ENCODE peak calls at places on chromosomes 7 and 10, in nine cellular contexts. R, H, Z, B, V, P, M, C and U are unnamed samples. For H3K4me1, the result is how much of the 10 kb centered on the place peaks cover.

GRCh38 chr7:130943336-130943901 is 209.4 kb upstream of the KLF14 start:
- DNase-seq in R (no peak), H (no peak), Z (no peak), B (no peak), V (no peak), P (no peak), M (no peak), C (no peak), U (no peak)

GRCh38 chr7:144713850-144714249 is 122.0 kb downstream of the TPK1 start:
- DNase-seq in R (no peak), H (no peak), Z (no peak), B (no peak), V (no peak), P (no peak), M (no peak), C (no peak), U (no peak)

GRCh38 chr10:8614054-8614565 is 559.6 kb downstream of the GATA3 start:
- DNase-seq in R (no peak), H (no peak), Z (no peak), B (no peak), V (no peak), P (no peak), M (no peak), C (no peak), U (no peak)

GRCh38 chr10:61944445-61945123 is 43.1 kb downstream of the ARID5B start:
- DNase-seq in R (no peak), H (no peak), Z (no peak), B (no peak), V (no peak), P (no peak), M (no peak), C (no peak), U (no peak)

GRCh38 chr7:138169441-138169851 is 93.2 kb downstream of the AKR1D1 start:
- DNase-seq in R (no peak), H (no peak), Z (no peak), B (no peak), V (no peak), P (no peak), M (no peak), C (no peak), U (no peak)

GRCh38 chr7:25132430-25132829 is 7.4 kb upstream of the CYCS start:
- DNase-seq in R (no peak), H (no peak), Z (no peak), B (no peak), V (no peak), P (no peak), M (no peak), C (no peak), U (no peak)

GRCh38 chr10:52351911-52352310 is 37.8 kb downstream of the DKK1 start:
- DNase-seq in R (no peak), H (no peak), Z (no peak), B (no peak), V (no peak), P (no peak), M (no peak), C (no peak), U (no peak)

GRCh38 chr7:26782501-26782900 is 81.9 kb downstream of the SKAP2 start:
- DNase-seq in R (no peak), H (no peak), Z (no peak), B (no peak), V (no peak), P (no peak), M (no peak), C (no peak), U (no peak)

GRCh38 chr10:4265964-4266363 is 481.0 kb upstream of the KLF6 start:
- DNase-seq in R (no peak), H (no peak), Z (no peak), B (no peak), V (no peak), P (no peak), M (no peak), C (no peak), U (no peak)

GRCh38 chr10:111076682-111077661 is at the start of gene ADRA2A:
- DNase-seq in R (peak), H (no peak), Z (no peak), B (no peak), V (peak), P (peak), M (peak), C (no peak), U (no peak)

GRCh38 chr7:30738026-30738915 is 13.7 kb upstream of the INMT start:
- DNase-seq in R (no peak), H (no peak), Z (no peak), B (no peak), V (no peak), P (no peak), M (no peak), C (no peak), U (no peak)

GRCh38 chr10:123800299-123800698 is 91.3 kb downstream of the CPXM2 start:
- DNase-seq in R (no peak), H (no peak), Z (no peak), B (no peak), V (no peak), P (no peak), M (peak), C (no peak), U (peak)

GRCh38 chr7:106978425-106979386 is 65.8 kb upstream of the PRKAR2B start:
- DNase-seq in R (no peak), H (no peak), Z (no peak), B (no peak), V (no peak), P (peak), M (no peak), C (no peak), U (no peak)

GRCh38 chr7:154364156-154364555 is 312.0 kb downstream of the DPP6 start:
- DNase-seq in R (no peak), H (no peak), Z (no peak), B (no peak), V (no peak), P (no peak), M (no peak), C (no peak), U (no peak)

GRCh38 chr7:36388423-36388822 is 1.2 kb upstream of the ANLN start:
- DNase-seq in R (no peak), H (no peak), Z (no peak), B (no peak), V (no peak), P (no peak), M (no peak), C (no peak), U (no peak)

GRCh38 chr7:155456772-155457543 is 971 bp upstream of the EN2 start:
- DNase-seq in R (peak), H (no peak), Z (peak), B (peak), V (peak), P (peak), M (peak), C (no peak), U (no peak)

GRCh38 chr7:107911981-107912380 is 21.0 kb downstream of the DLD start:
- DNase-seq in R (no peak), H (no peak), Z (no peak), B (no peak), V (no peak), P (no peak), M (no peak), C (no peak), U (no peak)

GRCh38 chr7:25720427-25720826 is 431.6 kb upstream of the NFE2L3 start:
- DNase-seq in R (no peak), H (no peak), Z (no peak), B (no peak), V (no peak), P (peak), M (no peak), C (no peak), U (no peak)

GRCh38 chr7:92359801-92360200 is 87.5 kb upstream of the GATAD1 start:
- DNase-seq in R (no peak), H (no peak), Z (no peak), B (no peak), V (no peak), P (no peak), M (no peak), C (no peak), U (no peak)

GRCh38 chr7:147182859-147183258 is 1066.3 kb downstream of the CNTNAP2 start:
- DNase-seq in R (no peak), H (no peak), Z (no peak), B (no peak), V (no peak), P (no peak), M (no peak), C (no peak), U (no peak)

GRCh38 chr10:21495002-21495685 is 30.3 kb downstream of the SKIDA1 start:
- DNase-seq in R (no peak), H (no peak), Z (no peak), B (no peak), V (no peak), P (peak), M (no peak), C (no peak), U (no peak)

GRCh38 chr10:71643904-71644303 is 75.7 kb downstream of the C10orf105 start:
- DNase-seq in R (no peak), H (no peak), Z (no peak), B (no peak), V (no peak), P (no peak), M (no peak), C (no peak), U (no peak)

GRCh38 chr10:8602821-8603220 is 548.3 kb downstream of the GATA3 start:
- DNase-seq in R (no peak), H (no peak), Z (no peak), B (no peak), V (no peak), P (no peak), M (no peak), C (no peak), U (no peak)

GRCh38 chr10:25113231-25114035 is 61.4 kb upstream of the GPR158 start:
- DNase-seq in R (peak), H (peak), Z (peak), B (peak), V (peak), P (peak), M (peak), C (peak), U (no peak)

GRCh38 chr7:108684629-108685028 is 115.0 kb downstream of the DNAJB9 start:
- DNase-seq in R (no peak), H (peak), Z (no peak), B (no peak), V (no peak), P (no peak), M (no peak), C (no peak), U (no peak)

GRCh38 chr10:77531441-77532001 is 106.1 kb downstream of the KCNMA1 start:
- DNase-seq in R (no peak), H (peak), Z (peak), B (no peak), V (no peak), P (no peak), M (no peak), C (no peak), U (no peak)

GRCh38 chr10:33832124-33832787 is 497.8 kb upstream of the NRP1 start:
- DNase-seq in R (no peak), H (no peak), Z (no peak), B (no peak), V (no peak), P (no peak), M (no peak), C (no peak), U (no peak)

GRCh38 chr10:7625836-7626235 is 40.9 kb downstream of the ITIH5 start:
- DNase-seq in R (no peak), H (no peak), Z (peak), B (no peak), V (peak), P (no peak), M (no peak), C (no peak), U (peak)

GRCh38 chr7:47092331-47092730 is 489.6 kb downstream of the TNS3 start:
- DNase-seq in R (no peak), H (no peak), Z (no peak), B (no peak), V (no peak), P (no peak), M (no peak), C (no peak), U (no peak)

GRCh38 chr10:69568472-69569143 is 4.6 kb downstream of the NEUROG3 start:
- DNase-seq in R (no peak), H (no peak), Z (no peak), B (no peak), V (no peak), P (peak), M (no peak), C (no peak), U (no peak)

GRCh38 chr10:104521901-104522827 is 118.9 kb upstream of the SORCS3 start:
- DNase-seq in R (no peak), H (no peak), Z (no peak), B (no peak), V (no peak), P (peak), M (no peak), C (no peak), U (no peak)

GRCh38 chr7:36265720-36266119 is 112.7 kb downstream of the EEPD1 start:
- DNase-seq in R (peak), H (no peak), Z (peak), B (peak), V (no peak), P (no peak), M (no peak), C (no peak), U (no peak)

GRCh38 chr7:96508371-96508770 is 186.5 kb upstream of the SLC25A13 start:
- DNase-seq in R (no peak), H (no peak), Z (no peak), B (peak), V (no peak), P (peak), M (no peak), C (no peak), U (no peak)

GRCh38 chr10:89450901-89451300 is 36.5 kb downstream of the IFIT5 start:
- DNase-seq in R (no peak), H (no peak), Z (no peak), B (no peak), V (no peak), P (no peak), M (no peak), C (no peak), U (no peak)

GRCh38 chr7:30180718-30181117 is 45.9 kb downstream of the MTURN start:
- DNase-seq in R (no peak), H (no peak), Z (no peak), B (no peak), V (no peak), P (no peak), M (no peak), C (no peak), U (no peak)

GRCh38 chr10:90871761-90872647 is at the start of gene RPP30:
- DNase-seq in R (peak), H (no peak), Z (peak), B (peak), V (peak), P (peak), M (peak), C (peak), U (peak)

GRCh38 chr10:121751191-121751760 is 153.0 kb upstream of the FGFR2 start:
- DNase-seq in R (no peak), H (no peak), Z (no peak), B (no peak), V (no peak), P (no peak), M (no peak), C (no peak), U (no peak)

GRCh38 chr10:121754667-121755066 is 156.4 kb upstream of the FGFR2 start:
- DNase-seq in R (no peak), H (no peak), Z (no peak), B (no peak), V (no peak), P (no peak), M (no peak), C (no peak), U (no peak)

DNA sequence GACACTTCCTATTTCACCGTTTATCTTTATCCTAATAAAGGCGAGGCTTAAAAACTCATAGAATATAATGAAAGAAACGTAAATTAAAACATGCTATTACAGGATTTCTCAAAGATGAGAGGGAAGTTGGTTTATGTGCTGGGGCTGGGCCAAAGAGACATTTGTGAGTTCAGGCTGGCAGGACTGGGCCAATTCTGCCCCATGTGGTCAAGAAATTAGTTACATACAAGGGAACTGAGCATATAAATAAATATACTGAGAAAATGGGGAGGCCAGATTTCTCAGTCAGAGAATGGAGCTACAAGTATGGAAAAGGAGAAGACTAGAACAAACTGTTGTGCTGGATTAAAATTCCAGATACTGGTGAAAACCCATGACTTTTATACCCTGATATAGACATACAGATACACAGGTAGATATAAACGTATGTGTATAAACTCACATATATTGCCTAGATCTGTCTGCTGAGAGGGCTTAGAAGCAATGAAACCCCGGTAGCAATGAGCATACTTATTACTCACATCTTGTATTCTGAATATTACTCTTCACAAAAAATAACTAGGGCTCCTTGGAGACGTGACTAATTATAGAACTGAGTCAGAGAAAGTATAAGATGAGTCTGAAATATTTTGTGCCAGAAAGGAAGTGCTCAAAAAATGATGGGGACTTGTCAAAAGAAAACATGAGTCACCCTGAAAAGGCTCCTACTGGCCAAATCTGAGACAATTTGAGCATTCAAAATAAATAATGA is 155.7 kb upstream of the FGFR2 start:
- DNase-seq in R (no peak), H (peak), Z (no peak), B (no peak), V (no peak), P (peak), M (no peak), C (no peak), U (no peak)
- TF ChIP-seq CTCF in R (peak), H (peak), Z (no peak), B (no peak), V (no peak), P (peak), M (peak), C (no peak), U (no peak)

GRCh38 chr7:134419875-134420274 is 39.0 kb downstream of the AKR1B1 start:
- DNase-seq in R (no peak), H (no peak), Z (no peak), B (no peak), V (no peak), P (no peak), M (no peak), C (no peak), U (no peak)
- TF ChIP-seq POLR2AphosphoS5 in R (no peak), H (no peak), Z (no peak), B (no peak), V (no peak), P (no peak), M (no peak), C (no peak), U (no peak)

DNA sequence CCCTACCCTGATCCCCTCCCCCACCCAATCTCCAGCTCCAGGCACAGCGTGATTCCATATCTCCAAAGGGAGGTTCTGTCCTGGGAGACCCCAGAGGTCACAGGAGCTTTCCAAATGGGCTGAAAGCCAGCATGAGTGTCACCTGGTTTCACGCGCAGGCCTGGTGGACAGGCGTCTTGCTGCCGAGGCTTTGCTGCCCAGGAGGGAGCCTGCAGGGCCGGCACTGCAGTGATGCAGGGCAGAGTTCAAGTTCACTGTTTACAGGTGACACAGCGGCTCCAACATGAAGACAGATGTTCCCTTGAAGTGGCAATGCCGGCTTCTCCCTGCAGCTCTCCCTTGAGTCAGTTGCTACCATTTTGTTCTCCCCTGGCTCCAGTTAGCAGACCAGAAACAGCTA is 104.3 kb downstream of the TCERG1L start:
- DNase-seq in R (peak), H (no peak), Z (no peak), B (no peak), V (no peak), P (no peak), M (peak), C (no peak), U (no peak)
- H3K4me1 ChIP-seq in R (under half), H (under half), Z (under half), B (under half), V (under half), P (under half), M (under half), C (under half), U (under half)

DNA sequence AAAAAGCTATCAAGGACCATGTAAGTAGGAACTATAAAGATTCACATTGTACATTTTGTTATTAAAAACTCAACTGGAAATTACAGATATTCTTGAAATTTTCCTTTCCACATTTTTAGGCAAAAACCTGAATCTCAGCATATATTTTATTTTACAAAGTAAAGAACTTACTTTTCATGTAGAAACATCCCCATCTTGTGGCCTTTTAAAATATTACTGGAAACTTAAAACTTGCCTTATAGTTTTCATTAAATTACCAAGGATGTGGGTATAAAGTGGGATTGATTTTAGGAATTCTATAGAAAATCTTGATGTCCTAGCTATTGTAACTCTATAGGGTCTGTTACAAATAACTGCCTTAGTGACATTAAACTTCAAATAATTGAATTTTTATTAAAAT is 10.6 kb downstream of the DBF4 start:
- DNase-seq in R (no peak), H (peak), Z (no peak), B (no peak), V (no peak), P (peak), M (no peak), C (no peak), U (no peak)
- TF ChIP-seq CTCF in R (peak), H (peak), Z (peak), B (peak), V (peak), P (peak), M (no peak), C (no peak), U (peak)

GRCh38 chr7:98641646-98642489 is 24.8 kb downstream of the NPTX2 start:
- DNase-seq in R (no peak), H (no peak), Z (no peak), B (no peak), V (peak), P (no peak), M (no peak), C (no peak), U (no peak)

GRCh38 chr7:98651760-98652159 is 34.7 kb downstream of the NPTX2 start:
- DNase-seq in R (no peak), H (no peak), Z (no peak), B (no peak), V (no peak), P (no peak), M (no peak), C (no peak), U (no peak)

GRCh38 chr7:98647326-98647725 is 30.2 kb downstream of the NPTX2 start:
- DNase-seq in R (no peak), H (no peak), Z (no peak), B (no peak), V (no peak), P (no peak), M (no peak), C (no peak), U (no peak)

GRCh38 chr7:98643232-98643985 is 26.3 kb downstream of the NPTX2 start:
- DNase-seq in R (no peak), H (no peak), Z (no peak), B (no peak), V (no peak), P (no peak), M (no peak), C (no peak), U (no peak)

DNA sequence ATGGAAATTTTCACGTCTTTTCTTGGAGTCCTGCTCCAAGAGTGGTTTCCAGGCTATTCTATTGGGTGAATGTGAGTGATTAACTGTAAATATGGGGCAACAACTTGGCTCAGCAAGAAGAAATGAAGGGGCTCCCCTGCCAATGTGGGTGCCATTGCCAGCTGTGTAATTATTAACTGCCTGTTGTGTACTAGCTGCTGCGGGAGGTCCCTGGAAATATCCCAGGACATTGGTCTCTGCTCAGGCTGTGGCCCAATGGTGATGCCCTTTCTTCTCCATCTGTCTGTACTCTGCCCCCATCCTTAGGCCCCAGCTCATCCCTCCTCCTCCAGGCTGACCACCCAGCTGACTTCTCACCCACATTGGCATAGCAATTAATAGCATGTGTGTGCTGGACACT is 29.4 kb downstream of the NPTX2 start:
- DNase-seq in R (no peak), H (no peak), Z (no peak), B (no peak), V (no peak), P (no peak), M (no peak), C (no peak), U (no peak)
- TF ChIP-seq POLR2AphosphoS5 in R (no peak), H (no peak), Z (no peak), B (no peak), V (no peak), P (no peak), M (no peak), C (no peak), U (no peak)